ENCODE peak calls at places on chromosome 2, in eight cellular contexts. K is kidney epithelial cell, P is uterus, V is astrocyte of the spinal cord, G is body of pancreas, X is GM12864, U is BJ, Y is heart left ventricle. J is an unnamed sample.

GRCh38 chr2:129877795-129878775 is 101.4 kb upstream of the RAB6C start:
- DNase-seq in U (no peak), V (peak; percentile 52), G (no peak), Y (no peak), P (peak; percentile 70), K (peak; percentile 34), X (no peak), J (peak; percentile 49)

GRCh38 chr2:155982111-155982510 is 350.4 kb downstream of the NR4A2 start:
- DNase-seq in Y (no peak), K (no peak), X (no peak), V (no peak), U (no peak), G (no peak), P (no peak), J (no peak)

GRCh38 chr2:219759801-219760200 is 132.4 kb downstream of the SLC4A3 start:
- DNase-seq in P (no peak), U (no peak), G (no peak), K (no peak), V (no peak), Y (no peak), X (no peak), J (no peak)

GRCh38 chr2:179898873-179899272 is 37.5 kb upstream of the ZNF385B start:
- DNase-seq in X (no peak), Y (no peak), P (no peak), G (no peak), U (no peak), V (peak; percentile 28), K (no peak), J (peak; percentile 37)

GRCh38 chr2:216694201-216694825 is 1.0 kb downstream of the IGFBP5 start:
- DNase-seq in X (no peak), P (peak; percentile 63), Y (peak; percentile 65), V (peak; percentile 49), K (no peak), G (peak; percentile 54), U (no peak), J (peak; percentile 24)

GRCh38 chr2:115364078-115364477 is 921.6 kb downstream of the DPP10 start:
- DNase-seq in U (no peak), P (no peak), V (no peak), X (no peak), Y (no peak), K (no peak), G (no peak), J (no peak)

GRCh38 chr2:182360012-182360662 is 66.7 kb downstream of the PDE1A start:
- DNase-seq in K (no peak), P (peak; percentile 89), G (peak; percentile 71), V (no peak), X (no peak), Y (peak; percentile 41), U (no peak), J (peak; percentile 93)

GRCh38 chr2:145753966-145754365 is 1234.0 kb upstream of the ZEB2 start:
- DNase-seq in P (no peak), K (no peak), G (no peak), X (no peak), U (no peak), V (no peak), Y (no peak), J (no peak)

GRCh38 chr2:38274286-38275276 is 102.5 kb downstream of the ATL2 start:
- DNase-seq in Y (no peak), X (peak; percentile 70), U (peak; percentile 30), P (peak; percentile 70), V (peak; percentile 89), G (peak; percentile 17), K (peak; percentile 50), J (peak; percentile 94)

GRCh38 chr2:7394195-7394594 is 477.0 kb downstream of the RNF144A start:
- DNase-seq in P (no peak), K (no peak), X (no peak), V (no peak), U (no peak), Y (no peak), G (no peak), J (no peak)

GRCh38 chr2:28692411-28692810 is 59.2 kb upstream of the PPP1CB start:
- DNase-seq in K (no peak), G (no peak), P (no peak), U (no peak), X (no peak), V (no peak), Y (no peak), J (no peak)

GRCh38 chr2:10019174-10019971 is 24.0 kb upstream of the KLF11 start:
- DNase-seq in Y (peak; percentile 23), V (no peak), U (no peak), K (no peak), X (no peak), P (no peak), G (no peak), J (no peak)

GRCh38 chr2:43367014-43367782 is 140.8 kb upstream of the ZFP36L2 start:
- DNase-seq in X (no peak), P (no peak), U (no peak), V (no peak), G (no peak), Y (no peak), K (no peak), J (no peak)

GRCh38 chr2:12619975-12620374 is 96.8 kb upstream of the TRIB2 start:
- DNase-seq in X (no peak), Y (peak; percentile 28), K (peak; percentile 79), V (peak; percentile 95), P (no peak), U (peak; percentile 73), G (no peak), J (peak; percentile 92)

GRCh38 chr2:12620759-12621158 is 96.0 kb upstream of the TRIB2 start:
- DNase-seq in K (no peak), X (no peak), V (no peak), P (no peak), Y (no peak), G (no peak), U (no peak), J (no peak)

GRCh38 chr2:12624911-12625598 is 91.7 kb upstream of the TRIB2 start:
- DNase-seq in U (no peak), G (no peak), K (no peak), P (no peak), X (no peak), V (no peak), Y (no peak), J (no peak)
- H3K4me3 ChIP-seq in U (no peak overlapping the region), G (no peak overlapping the region), K (no peak overlapping the region), P (no peak overlapping the region), X (no peak overlapping the region), V (no peak overlapping the region), Y (no peak overlapping the region), J (no peak overlapping the region)

DNA sequence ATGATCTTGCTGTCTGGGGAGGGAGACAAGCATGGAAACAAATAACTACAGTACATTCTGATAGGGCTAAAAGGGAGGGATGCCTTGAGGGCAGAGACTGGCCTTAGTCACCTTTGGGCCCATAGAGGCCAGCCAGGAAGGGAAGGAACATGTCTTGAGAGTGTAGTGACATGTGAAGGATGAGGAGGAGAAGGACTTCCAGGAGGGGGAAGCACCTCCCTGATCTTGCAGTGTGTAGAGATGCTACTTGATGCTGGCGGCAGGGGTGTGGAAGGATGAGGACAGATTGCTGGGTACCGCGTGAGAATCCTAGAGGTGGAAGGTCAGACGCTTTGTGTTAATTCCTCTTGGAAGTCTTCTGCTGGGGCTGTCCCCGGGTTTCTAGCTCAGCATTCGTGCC is 13.1 kb downstream of the TET3 start:
- DNase-seq in Y (no peak), K (no peak), P (no peak), G (no peak), X (no peak), V (no peak), U (no peak), J (no peak)
- TF ChIP-seq CTCF in Y (no peak), K (no peak), P (no peak), G (no peak), X (no peak), V (no peak), U (no peak), J (no peak)

GRCh38 chr2:100139114-100139513 is 3.3 kb downstream of the AFF3 start:
- DNase-seq in G (no peak), P (no peak), X (no peak), Y (no peak), U (no peak), K (no peak), V (no peak), J (no peak)
- H3K4me3 ChIP-seq in G (no peak overlapping the region), P (no peak overlapping the region), X (no peak overlapping the region), Y (no peak overlapping the region), U (no peak overlapping the region), K (no peak overlapping the region), V (no peak overlapping the region), J (no peak overlapping the region)

DNA sequence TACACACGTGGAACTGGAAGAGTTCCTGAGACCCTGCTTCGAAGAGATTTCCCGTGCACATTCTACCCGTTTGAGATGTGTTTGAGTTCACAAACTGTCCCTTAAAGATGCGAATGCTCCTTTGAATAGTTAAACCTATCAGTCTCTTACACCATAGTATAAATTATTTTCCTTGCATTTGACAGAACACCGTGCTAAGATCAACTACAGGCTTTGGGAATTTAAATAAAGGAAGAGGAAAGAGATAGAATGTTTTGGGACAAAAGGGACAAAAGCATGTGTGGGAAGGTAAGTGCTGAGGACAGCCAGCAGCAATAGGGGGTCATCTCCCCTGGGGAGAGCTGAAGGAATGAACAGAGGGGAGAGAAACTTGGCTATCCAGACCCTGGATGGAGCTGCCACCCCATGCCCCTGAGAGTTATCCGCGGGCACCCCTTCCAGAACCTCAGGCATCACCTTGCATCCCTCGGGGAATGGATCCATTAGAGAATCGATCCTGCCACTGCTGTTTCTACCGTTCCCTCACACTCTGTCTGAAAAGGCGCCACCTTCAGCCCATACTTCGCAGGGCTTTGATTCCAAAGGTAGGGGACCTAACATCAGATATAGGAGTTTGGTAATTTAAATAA is 890 bp upstream of the ADCY3 start:
- DNase-seq in Y (no peak), X (no peak), V (no peak), G (no peak), U (no peak), P (no peak), K (no peak), J (no peak)
- TF ChIP-seq CTCF in Y (no peak), X (peak; percentile 41), V (peak; percentile 44), G (no peak), U (peak; percentile 8), P (no peak), K (peak; percentile 37), J (no peak)

GRCh38 chr2:174340400-174341300 is 5.9 kb downstream of the SP9 start:
- DNase-seq in P (no peak), U (no peak), Y (no peak), G (no peak), X (no peak), V (no peak), K (no peak), J (no peak)
- H3K4me3 ChIP-seq in P (no peak overlapping the region), U (no peak overlapping the region), Y (no peak overlapping the region), G (no peak overlapping the region), X (no peak overlapping the region), V (no peak overlapping the region), K (no peak overlapping the region), J (no peak overlapping the region)

GRCh38 chr2:161988589-161988988 is 85.4 kb downstream of the DPP4 start:
- DNase-seq in P (no peak), V (no peak), U (no peak), Y (no peak), X (no peak), K (no peak), G (no peak), J (no peak)
- TF ChIP-seq CTCF in P (no peak), V (peak; percentile 32), U (no peak), Y (no peak), X (peak; percentile 42), K (peak; percentile 18), G (no peak), J (peak; percentile 35)